ENCODE peak calls at places on chromosome 1, in nine cellular contexts. A is A549; H is Right ventricle myocardium superior; O is activated naive CD8-positive, alpha-beta T cell treated with anti-CD3 and anti-CD28 coated beads, Interleukin-2, amount 50 U/mL, for 24 hours; J is DND-41; Q is left cardiac atrium; U is activated B cell treated with CpG ODN at 0.5 μM for 24 hours; B is PC-3; W is aorta. C is an unnamed sample.

GRCh38 chr1:32339363-32339978 is 3.4 kb upstream of the MARCKSL1 start:
- ATAC-seq in A (no peak), H (no peak), J (no peak), W (no peak), O (peak; percentile 77), Q (no peak), U (peak; percentile 50), B (no peak), C (no peak)

GRCh38 chr1:234212764-234213406 is 160.4 kb upstream of the COA6 start:
- ATAC-seq in J (peak; percentile 58), O (peak; percentile 66), A (peak; percentile 67), B (peak; percentile 23), U (no peak), W (no peak), H (peak; percentile 55), Q (no peak), C (peak; percentile 71)

GRCh38 chr1:114154963-114155322 is 1.3 kb upstream of the SYT6 start:
- ATAC-seq in O (peak; percentile 44), A (no peak), J (peak; percentile 53), Q (no peak), W (no peak), B (no peak), H (no peak), U (no peak), C (peak; percentile 91)

GRCh38 chr1:112881742-112882127 is 74.3 kb downstream of the SLC16A1 start:
- ATAC-seq in W (no peak), O (no peak), J (no peak), U (no peak), A (no peak), Q (no peak), B (peak; percentile 13), H (peak; percentile 47), C (no peak)

GRCh38 chr1:21701401-21701800 is 32.2 kb upstream of the RAP1GAP start:
- ATAC-seq in B (no peak), J (no peak), U (no peak), H (no peak), Q (no peak), A (no peak), O (no peak), W (no peak), C (no peak)

GRCh38 chr1:22228505-22228911 is 85.6 kb upstream of the WNT4 start:
- ATAC-seq in Q (no peak), J (no peak), U (no peak), B (peak; percentile 69), O (no peak), W (no peak), H (no peak), A (peak; percentile 57), C (no peak)

GRCh38 chr1:89616844-89617627 is 15.9 kb upstream of the LRRC8C start:
- ATAC-seq in B (no peak), W (no peak), H (peak; percentile 78), O (peak; percentile 57), J (no peak), U (no peak), Q (peak; percentile 45), A (no peak), C (no peak)

GRCh38 chr1:211511947-211512346 is 20.0 kb upstream of the RD3 start:
- ATAC-seq in U (no peak), H (no peak), A (no peak), B (peak; percentile 22), O (no peak), J (no peak), W (no peak), Q (no peak), C (no peak)

GRCh38 chr1:151858030-151858746 is 4.7 kb upstream of the THEM5 start:
- ATAC-seq in Q (peak; percentile 12), W (no peak), B (no peak), O (no peak), U (no peak), A (no peak), H (no peak), J (no peak), C (no peak)

GRCh38 chr1:109137959-109138757 is 24.2 kb downstream of the ELAPOR1 start:
- ATAC-seq in A (no peak), B (no peak), J (no peak), Q (peak; percentile 48), H (no peak), W (no peak), O (no peak), U (no peak), C (no peak)

GRCh38 chr1:51534447-51534846 is 15.4 kb upstream of the EPS15 start:
- ATAC-seq in Q (no peak), W (no peak), O (peak; percentile 73), A (peak; percentile 22), B (peak; percentile 31), J (no peak), U (no peak), H (peak; percentile 43), C (peak; percentile 34)

GRCh38 chr1:215543191-215543606 is 23.9 kb upstream of the KCTD3 start:
- ATAC-seq in A (no peak), J (no peak), Q (peak; percentile 73), W (no peak), O (no peak), H (peak; percentile 31), U (no peak), B (no peak), C (no peak)